ENCODE peak calls at places on chromosomes 11 and 22, in four cellular contexts. J is H9, S is neuronal stem cell, K is H1. P is an unnamed sample.

GRCh38 chr22:44661659-44662569 is 40.1 kb upstream of the PRR5 start:
- DNase-seq in K (no peak), S (no peak), J (no peak), P (no peak)

GRCh38 chr11:111694851-111695250 is 71.3 kb downstream of the PPP2R1B start:
- DNase-seq in S (no peak), J (no peak), K (no peak), P (peak)

GRCh38 chr11:102286292-102286691 is 31.0 kb upstream of the BIRC3 start:
- DNase-seq in K (no peak), S (no peak), J (no peak), P (no peak)

GRCh38 chr11:126194121-126194543 is 17.3 kb downstream of the RPUSD4 start:
- DNase-seq in K (no peak), J (no peak), S (peak), P (peak)

GRCh38 chr11:75492181-75492820 is 33.4 kb downstream of the GDPD5 start:
- DNase-seq in J (peak), K (peak), S (no peak), P (no peak)

GRCh38 chr11:26950260-26950719 is 43.6 kb upstream of the FIBIN start:
- DNase-seq in S (no peak), J (no peak), K (no peak), P (peak)

GRCh38 chr22:28933321-28933720 is 49.9 kb downstream of the ZNRF3 start:
- DNase-seq in J (no peak), K (no peak), S (no peak), P (no peak)

GRCh38 chr11:57155838-57156583 is 25.7 kb upstream of the LRRC55 start:
- DNase-seq in K (no peak), J (peak), S (peak), P (no peak)

GRCh38 chr11:107849791-107850190 is 8.8 kb downstream of the SLC35F2 start:
- DNase-seq in K (no peak), S (no peak), J (no peak), P (no peak)

GRCh38 chr11:20031155-20032001 is 128.9 kb downstream of the DBX1 start:
- DNase-seq in S (no peak), J (peak), K (no peak), P (peak)

GRCh38 chr11:96094156-96094555 is 170.2 kb upstream of the MTMR2 start:
- DNase-seq in S (no peak), K (no peak), J (no peak), P (no peak)

GRCh38 chr11:64744544-64745218 is 739 bp upstream of the RASGRP2 start:
- DNase-seq in J (no peak), K (no peak), S (no peak), P (no peak)

GRCh38 chr11:68889948-68890446 is 13.6 kb downstream of the MRPL21 start:
- DNase-seq in J (peak), S (no peak), K (peak), P (peak)

GRCh38 chr11:36364551-36364950 is 68.5 kb downstream of the PRR5L start:
- DNase-seq in S (no peak), J (no peak), K (no peak), P (no peak)

GRCh38 chr11:70146309-70146708 is 56.8 kb upstream of the FADD start:
- DNase-seq in S (no peak), J (no peak), K (no peak), P (no peak)

GRCh38 chr11:75858613-75859012 is 43.6 kb downstream of the UVRAG start:
- DNase-seq in J (no peak), S (no peak), K (no peak), P (peak)

GRCh38 chr22:17536269-17536668 is 27.0 kb upstream of the SLC25A18 start:
- DNase-seq in K (no peak), S (no peak), J (no peak), P (no peak)

GRCh38 chr11:1305558-1306056 is 3.8 kb downstream of the TOLLIP start:
- DNase-seq in K (no peak), S (no peak), J (peak), P (no peak)

GRCh38 chr22:24216541-24217209 is 28.2 kb downstream of the GGT5 start:
- DNase-seq in K (no peak), S (no peak), J (no peak), P (no peak)

GRCh38 chr11:61091373-61092279 is 10.7 kb upstream of the CD5 start:
- DNase-seq in S (no peak), K (no peak), J (no peak), P (peak)

GRCh38 chr22:45444168-45444567 is 30.7 kb downstream of the RIBC2 start:
- DNase-seq in J (no peak), S (no peak), K (no peak), P (peak)

GRCh38 chr22:25829808-25830777 is 88.1 kb downstream of the MYO18B start:
- DNase-seq in K (no peak), J (no peak), S (no peak), P (no peak)

GRCh38 chr11:5007561-5007960 is 12.9 kb downstream of the OR51L1 start:
- DNase-seq in S (no peak), J (no peak), K (no peak), P (peak)
- H3K4me2 ChIP-seq in S (no peak), J (no peak), K (no peak), P (no peak)

GRCh38 chr11:119152043-119152442 is 3.2 kb downstream of the ABCG4 start:
- DNase-seq in J (no peak), K (no peak), S (no peak), P (no peak)

GRCh38 chr11:119149371-119150275 is 771 bp downstream of the ABCG4 start:
- DNase-seq in J (peak), S (peak), K (no peak), P (no peak)

GRCh38 chr11:119152604-119153003 is 3.8 kb downstream of the ABCG4 start:
- DNase-seq in S (no peak), J (no peak), K (no peak), P (no peak)

GRCh38 chr11:119147604-119148333 is 1.1 kb upstream of the ABCG4 start:
- DNase-seq in S (no peak), K (no peak), J (peak), P (no peak)

GRCh38 chr11:119148855-119149370 is at the start of gene ABCG4:
- DNase-seq in S (peak), J (peak), K (no peak), P (no peak)
- H3K9ac ChIP-seq in S (peak), J (peak), K (no peak), P (peak)

DNA sequence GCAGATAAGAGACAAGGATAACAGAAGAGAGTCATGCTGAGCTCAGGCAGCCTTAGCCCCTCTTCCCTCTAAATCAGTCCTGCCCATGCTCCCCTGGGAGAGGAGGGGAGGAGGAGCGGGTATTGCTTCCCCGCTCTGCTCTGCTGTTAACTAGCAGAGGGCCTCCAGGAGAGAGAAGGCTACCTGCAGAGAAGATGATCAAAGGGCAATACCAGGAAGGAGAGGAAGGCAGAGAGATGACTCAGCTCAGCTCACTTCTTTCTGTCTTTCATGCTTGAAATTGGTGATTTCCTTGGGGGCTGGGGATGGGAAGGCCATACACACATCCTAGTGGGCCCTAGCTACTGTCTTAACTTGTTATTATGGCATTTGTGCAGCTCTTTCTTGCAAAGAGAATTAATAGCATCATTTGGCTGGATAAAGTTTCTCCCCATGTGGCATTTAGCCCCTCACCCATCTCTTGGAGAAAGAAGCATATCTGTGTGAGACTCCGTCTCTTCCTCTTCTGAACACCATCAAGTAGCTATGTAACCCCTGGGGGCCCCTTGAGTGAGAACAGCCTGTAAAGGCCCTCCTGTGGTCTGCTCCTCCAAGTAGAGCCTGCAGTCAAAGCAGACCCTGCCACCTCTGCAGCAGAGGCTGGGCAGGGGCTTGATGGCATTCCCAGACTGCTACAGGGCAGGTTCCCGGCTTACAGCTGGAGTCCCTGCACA is 33.4 kb upstream of the AMOTL1 start:
- DNase-seq in K (peak), S (no peak), J (peak), P (no peak)
- H2BK12ac ChIP-seq in K (peak), S (no peak), J (no peak), P (peak)

DNA sequence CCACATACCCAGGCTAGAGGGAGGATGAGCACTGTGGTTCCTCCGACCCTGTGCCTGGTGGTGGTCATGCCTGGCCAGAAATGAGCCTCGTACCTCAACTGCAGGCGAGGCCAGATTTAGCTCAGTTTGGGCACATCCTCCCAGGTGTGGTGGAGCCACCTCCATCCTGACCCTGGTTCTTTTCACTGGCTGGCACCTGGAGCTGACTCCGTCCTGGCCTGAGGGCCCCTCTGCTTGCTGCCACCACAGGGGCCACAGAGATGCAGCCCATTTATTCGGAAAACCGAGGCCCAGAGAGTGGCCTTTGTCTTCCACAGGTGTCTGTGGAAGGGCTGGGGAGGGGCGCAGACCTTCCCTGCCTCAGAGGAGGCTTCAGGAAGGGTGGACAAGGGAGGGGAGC is 9.0 kb upstream of the ARFGAP3 start:
- DNase-seq in S (no peak), J (no peak), K (no peak), P (no peak)
- H3K4me2 ChIP-seq in S (no peak), J (no peak), K (no peak), P (no peak)

GRCh38 chr22:46546466-46547178 is 9.2 kb upstream of the CELSR1 start:
- DNase-seq in J (no peak), K (no peak), S (no peak), P (peak)
- H3K9ac ChIP-seq in J (no peak), K (no peak), S (no peak), P (peak)

GRCh38 chr11:121479839-121480238 is 27.1 kb upstream of the SORL1-AS1 start:
- DNase-seq in J (no peak), S (no peak), K (no peak), P (no peak)
- H2BK12ac ChIP-seq in J (no peak), S (no peak), K (peak), P (no peak)

GRCh38 chr11:116986521-116987105 is 111.6 kb downstream of the SIK3 start:
- DNase-seq in S (no peak), J (no peak), K (no peak), P (peak)
- H3K4me2 ChIP-seq in S (no peak), J (no peak), K (no peak), P (no peak)

DNA sequence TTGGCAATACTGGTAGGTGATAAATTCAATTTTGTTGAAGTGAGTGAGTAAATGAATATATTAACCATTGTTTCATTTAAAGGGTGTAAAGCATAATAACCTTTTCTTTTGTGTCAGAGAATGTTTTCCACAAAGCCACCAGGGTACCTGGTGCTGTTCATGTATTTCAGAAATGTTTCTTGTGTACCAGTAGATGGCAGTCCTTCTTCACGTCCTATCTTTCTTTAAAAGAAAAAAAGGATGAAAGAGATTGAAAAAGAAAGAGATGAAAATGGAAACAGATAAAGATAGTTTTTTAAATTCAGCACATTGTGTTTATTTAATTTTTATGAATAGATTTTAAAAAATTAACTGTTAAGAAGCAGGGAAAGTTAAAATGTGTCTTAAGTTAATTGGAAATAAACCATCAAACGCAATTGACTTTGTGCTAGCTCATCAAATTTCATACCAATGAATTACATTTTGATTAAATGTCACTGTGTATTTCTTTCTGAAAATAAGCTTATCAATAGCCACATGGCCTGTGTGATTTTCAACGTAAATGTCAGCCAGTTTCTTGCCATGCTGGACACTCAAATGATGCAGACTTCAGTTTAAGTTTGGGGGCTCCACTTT is 65.5 kb upstream of the CHORDC1 start:
- DNase-seq in J (no peak), K (no peak), S (peak), P (peak)
- H3K9ac ChIP-seq in J (no peak), K (no peak), S (no peak), P (no peak)

GRCh38 chr11:122375687-122376399 is 259.8 kb upstream of the BLID start:
- DNase-seq in S (no peak), K (no peak), J (no peak), P (no peak)
- H2BK12ac ChIP-seq in S (no peak), K (no peak), J (no peak), P (no peak)

GRCh38 chr11:119420631-119421030 is 2.3 kb downstream of the THY1 start:
- DNase-seq in J (no peak), S (no peak), K (no peak), P (no peak)
- H3K4me2 ChIP-seq in J (peak), S (no peak), K (peak), P (no peak)

P was measured in mesenchymal stem cell.